ENCODE peak calls at places on chromosomes 12 and 14, in five cellular contexts. D is nephron progenitor cell, V is GM04504, W is GM03348, A is cardiac septum. Q is an unnamed sample.

GRCh38 chr12:58540480-58541299 is 379.6 kb downstream of the LRIG3 start:
- DNase-seq in V (peak; percentile 80), D (peak; percentile 77), W (peak; percentile 76), A (peak; percentile 76), Q (peak; percentile 90)

GRCh38 chr12:93571360-93571853 is 1.1 kb upstream of the SOCS2 start:
- DNase-seq in A (peak; percentile 91), D (peak; percentile 85), W (peak; percentile 50), V (no peak), Q (peak; percentile 93)

GRCh38 chr12:69662764-69663163 is 36.3 kb downstream of the BEST3 start:
- DNase-seq in D (no peak), W (no peak), V (no peak), A (no peak), Q (no peak)

GRCh38 chr12:47851303-47851952 is 31.7 kb upstream of the HDAC7 start:
- DNase-seq in A (no peak), W (no peak), V (no peak), D (no peak), Q (no peak)

GRCh38 chr12:65505321-65506121 is 227.0 kb downstream of the MSRB3 start:
- DNase-seq in V (no peak), W (no peak), A (no peak), D (peak; percentile 10), Q (peak; percentile 50)

GRCh38 chr12:52139147-52139546 is 52.7 kb downstream of the KRT80 start:
- DNase-seq in D (no peak), A (no peak), W (no peak), V (no peak), Q (no peak)

GRCh38 chr12:26630546-26631027 is 202.4 kb downstream of the ITPR2 start:
- DNase-seq in V (no peak), D (no peak), A (no peak), W (peak; percentile 11), Q (no peak)

GRCh38 chr12:56602239-56602638 is 27.9 kb downstream of the BAZ2A start:
- DNase-seq in W (no peak), A (no peak), V (no peak), D (no peak), Q (no peak)

GRCh38 chr12:119225454-119225853 is 46.7 kb downstream of the HSPB8 start:
- DNase-seq in W (no peak), A (no peak), V (no peak), D (no peak), Q (no peak)

GRCh38 chr12:118328486-118329340 is 44.0 kb downstream of the TAOK3 start:
- DNase-seq in V (no peak), W (peak; percentile 14), A (no peak), D (no peak), Q (no peak)

GRCh38 chr14:99562848-99563748 is 40.9 kb downstream of the CCDC85C start:
- DNase-seq in D (peak; percentile 92), V (peak; percentile 21), A (peak; percentile 87), W (no peak), Q (peak; percentile 93)

GRCh38 chr12:5377997-5378596 is 53.8 kb upstream of the NTF3 start:
- DNase-seq in D (peak; percentile 51), W (no peak), A (no peak), V (no peak), Q (peak; percentile 30)

GRCh38 chr14:67050892-67051291 is 138.3 kb upstream of the GARIN2 start:
- DNase-seq in A (no peak), V (no peak), W (no peak), D (no peak), Q (peak; percentile 41)

GRCh38 chr14:24802236-24802635 is 168.2 kb upstream of the GZMB start:
- DNase-seq in D (no peak), V (no peak), A (no peak), W (no peak), Q (no peak)

GRCh38 chr12:39619316-39619659 is 315 bp downstream of the ABCD2 start:
- DNase-seq in D (no peak), W (no peak), A (peak; percentile 72), V (no peak), Q (no peak)

GRCh38 chr12:125856899-125857298 is 791.7 kb downstream of the AACS start:
- DNase-seq in W (no peak), A (no peak), V (no peak), D (no peak), Q (no peak)

GRCh38 chr12:116708826-116709756 is 28.8 kb downstream of the SPRING1 start:
- DNase-seq in A (no peak), W (peak; percentile 74), V (peak; percentile 45), D (peak; percentile 40), Q (peak; percentile 66)

GRCh38 chr12:57027805-57028153 is 11.4 kb upstream of the TAC3 start:
- DNase-seq in W (no peak), A (no peak), V (no peak), D (no peak), Q (no peak)

GRCh38 chr14:67359319-67359774 is 257 bp downstream of the ATP6V1D start:
- DNase-seq in V (peak; percentile 25), D (peak; percentile 44), A (no peak), W (peak; percentile 66), Q (no peak)

GRCh38 chr12:120500577-120500976 is 4.7 kb downstream of the DYNLL1 start:
- DNase-seq in A (no peak), W (no peak), V (no peak), D (no peak), Q (no peak)

GRCh38 chr14:58747181-58747580 is 109.4 kb downstream of the DACT1 start:
- DNase-seq in V (peak; percentile 73), W (peak; percentile 73), D (no peak), A (no peak), Q (no peak)

GRCh38 chr14:104584557-104584956 is 5.0 kb downstream of the C14orf180 start:
- DNase-seq in A (no peak), V (no peak), W (no peak), D (no peak), Q (no peak)

GRCh38 chr14:88599761-88600439 is 37.1 kb downstream of the ZC3H14 start:
- DNase-seq in W (no peak), A (no peak), V (no peak), D (no peak), Q (no peak)

GRCh38 chr14:63614964-63615363 is 26.7 kb downstream of the WDR89 start:
- DNase-seq in V (peak; percentile 31), W (peak; percentile 43), D (no peak), A (no peak), Q (no peak)

GRCh38 chr12:977163-977562 is 13.9 kb upstream of the ERC1 start:
- DNase-seq in A (no peak), W (no peak), V (no peak), D (no peak), Q (no peak)

GRCh38 chr14:32480337-32480736 is 151.2 kb downstream of the AKAP6 start:
- DNase-seq in V (no peak), W (peak; percentile 35), D (no peak), A (no peak), Q (no peak)

GRCh38 chr12:3920378-3921141 is 47.4 kb upstream of the PARP11 start:
- DNase-seq in D (peak; percentile 72), V (no peak), A (no peak), W (no peak), Q (no peak)

GRCh38 chr12:517538-517937 is 57.8 kb downstream of the B4GALNT3 start:
- DNase-seq in W (no peak), A (no peak), V (no peak), D (no peak), Q (no peak)

GRCh38 chr14:32947081-32947480 is 8.4 kb downstream of the NPAS3 start:
- DNase-seq in W (no peak), D (no peak), V (no peak), A (no peak), Q (no peak)

GRCh38 chr14:62655161-62655560 is 390.1 kb downstream of the KCNH5 start:
- DNase-seq in V (no peak), A (no peak), D (no peak), W (no peak), Q (no peak)

GRCh38 chr14:33611405-33612183 is 339.3 kb downstream of the EGLN3 start:
- DNase-seq in D (no peak), A (no peak), V (no peak), W (no peak), Q (no peak)

Q was measured in ecto neural progenitor cell.